ENCODE peak calls at places on chromosomes 13 and 19, in four cellular contexts. X is T1000, R is NCI-H524, L is posterior vena cava. T is an unnamed sample.
A peak's percentile ranks its signal among the peaks of the same experiment; 100 is the strongest.

GRCh38 chr19:31597616-31598015 is 248.4 kb upstream of the TSHZ3 start:
- DNase-seq in R (no peak), L (no peak), X (no peak), T (no peak)

GRCh38 chr13:96769874-96770273 is 224.4 kb downstream of the OXGR1 start:
- DNase-seq in L (no peak), R (no peak), X (no peak), T (no peak)

GRCh38 chr13:103466761-103467160 is 400.5 kb upstream of the SLC10A2 start:
- DNase-seq in R (no peak), L (peak; percentile 23), X (no peak), T (no peak)

GRCh38 chr13:40387775-40388174 is 278.7 kb downstream of the FOXO1 start:
- DNase-seq in R (no peak), X (no peak), L (no peak), T (no peak)

GRCh38 chr19:54480048-54480447 is 7.0 kb upstream of the CDC42EP5 start:
- DNase-seq in R (no peak), L (no peak), X (no peak), T (no peak)

GRCh38 chr13:90027409-90027808 is 1320.1 kb upstream of the MIR17HG start:
- DNase-seq in X (no peak), R (no peak), L (no peak), T (no peak)

GRCh38 chr19:39032164-39032918 is at the start of gene FBXO27:
- DNase-seq in R (peak; percentile 20), L (peak; percentile 78), X (no peak), T (peak; percentile 5)

GRCh38 chr19:8005534-8006256 is at the start of gene ELAVL1:
- DNase-seq in L (peak; percentile 97), X (peak; percentile 81), R (peak; percentile 89), T (peak; percentile 40)

GRCh38 chr19:33414667-33415605 is 41.4 kb downstream of the CEBPG start:
- DNase-seq in R (no peak), X (no peak), L (no peak), T (no peak)

GRCh38 chr19:19053508-19054314 is 10.1 kb upstream of the SLC25A42 start:
- DNase-seq in R (peak; percentile 69), X (no peak), L (no peak), T (no peak)

GRCh38 chr13:46962286-46962941 is 65.6 kb upstream of the HTR2A start:
- DNase-seq in L (no peak), R (peak; percentile 15), X (no peak), T (no peak)

GRCh38 chr13:75468098-75468497 is 13.9 kb downstream of the TBC1D4 start:
- DNase-seq in R (no peak), L (no peak), X (no peak), T (no peak)

GRCh38 chr19:2180114-2180513 is 16.4 kb downstream of the DOT1L start:
- DNase-seq in L (no peak), R (no peak), X (no peak), T (no peak)

GRCh38 chr13:113399755-113400149 is 35.8 kb upstream of the GRTP1 start:
- DNase-seq in X (no peak), R (no peak), L (no peak), T (no peak)

GRCh38 chr13:23392313-23392712 is 41.2 kb downstream of the SACS start:
- DNase-seq in R (no peak), L (no peak), X (no peak), T (no peak)

GRCh38 chr19:41530761-41531301 is 45.1 kb upstream of the CEACAM21 start:
- DNase-seq in R (no peak), X (no peak), L (no peak), T (no peak)

GRCh38 chr13:43694265-43694664 is 92.5 kb downstream of the ENOX1 start:
- DNase-seq in X (no peak), R (no peak), L (no peak), T (no peak)

GRCh38 chr19:48746738-48747575 is at the start of gene IZUMO1:
- DNase-seq in X (peak; percentile 93), L (peak; percentile 94), R (peak; percentile 87), T (peak; percentile 81)

GRCh38 chr19:38173324-38174041 is 50.5 kb downstream of the DPF1 start:
- DNase-seq in L (no peak), R (peak; percentile 27), X (peak; percentile 89), T (no peak)

GRCh38 chr13:25300861-25301346 is 521 bp upstream of the NUP58 start:
- DNase-seq in X (no peak), L (peak; percentile 84), R (no peak), T (no peak)

GRCh38 chr13:99553033-99553432 is 51.8 kb downstream of the TM9SF2 start:
- DNase-seq in X (no peak), R (no peak), L (no peak), T (no peak)

GRCh38 chr13:51194942-51195341 is 27.3 kb upstream of the FAM124A start:
- DNase-seq in L (no peak), R (no peak), X (no peak), T (no peak)

GRCh38 chr13:41767801-41768200 is 193.1 kb downstream of the VWA8 start:
- DNase-seq in X (no peak), L (no peak), R (no peak), T (no peak)

GRCh38 chr19:53455828-53456227 is 11.7 kb upstream of the ZNF813 start:
- DNase-seq in L (no peak), X (no peak), R (no peak), T (no peak)

GRCh38 chr19:2433854-2434253 is 6.5 kb upstream of the TIMM13 start:
- DNase-seq in L (no peak), X (no peak), R (no peak), T (no peak)

GRCh38 chr13:72839831-72840426 is 58.0 kb downstream of the PIBF1 start:
- DNase-seq in R (peak; percentile 58), L (no peak), X (no peak), T (peak; percentile 1)

GRCh38 chr19:53212703-53213320 is 19.7 kb upstream of the ZNF665 start:
- DNase-seq in L (no peak), R (no peak), X (no peak), T (no peak)

GRCh38 chr19:33110201-33110910 is 21.6 kb upstream of the WDR88 start:
- DNase-seq in X (no peak), R (no peak), L (no peak), T (peak; percentile 33)

GRCh38 chr19:46756544-46756888 is 10.3 kb upstream of the STRN4 start:
- DNase-seq in X (no peak), R (no peak), L (peak; percentile 80), T (no peak)

GRCh38 chr13:94860981-94861407 is 148.6 kb upstream of the SOX21 start:
- DNase-seq in R (no peak), L (no peak), X (no peak), T (no peak)

GRCh38 chr13:48661112-48661511 is 7.4 kb downstream of the CYSLTR2 start:
- DNase-seq in X (no peak), L (no peak), R (no peak), T (no peak)

GRCh38 chr13:98792321-98792720 is 39.8 kb upstream of the SLC15A1 start:
- DNase-seq in L (no peak), X (no peak), R (no peak), T (no peak)